ENCODE peak calls at places on chromosomes 1 and 21, in seven cellular contexts. P is fibroblast of lung; H is fibroblast of the aortic adventitia; L is CD4-positive, alpha-beta T cell; A is ovary; E is mesothelial cell of epicardium; Y is GM12865. Z is an unnamed sample.

GRCh38 chr1:115641762-115642167 is at the start of gene VANGL1:
- DNase-seq in E (peak), H (peak), L (no peak), Y (peak), A (peak), P (peak), Z (peak)

GRCh38 chr21:17460094-17460493 is 52.7 kb upstream of the CXADR start:
- DNase-seq in E (no peak), H (no peak), Y (no peak), P (peak), L (no peak), A (no peak), Z (no peak)

GRCh38 chr1:113399063-113399583 is 8.8 kb downstream of the MAGI3 start:
- DNase-seq in E (no peak), Y (peak), A (no peak), H (no peak), P (no peak), L (no peak), Z (no peak)

GRCh38 chr1:184272178-184272866 is 114.5 kb upstream of the C1orf21 start:
- DNase-seq in Y (no peak), H (peak), A (no peak), L (no peak), E (no peak), P (no peak), Z (no peak)

GRCh38 chr1:17258116-17258757 is 9.3 kb downstream of the PADI3 start:
- DNase-seq in P (peak), L (no peak), A (no peak), H (peak), Y (no peak), E (no peak), Z (no peak)

GRCh38 chr1:173868266-173869107 is at the start of gene ZBTB37:
- DNase-seq in P (no peak), L (peak), H (no peak), A (no peak), E (peak), Y (peak), Z (no peak)

GRCh38 chr1:24560361-24560760 is 4.5 kb downstream of the NCMAP start:
- DNase-seq in Y (no peak), E (no peak), A (no peak), L (no peak), P (no peak), H (no peak), Z (no peak)

GRCh38 chr21:32653326-32653901 is 41.2 kb upstream of the CFAP298 start:
- DNase-seq in H (peak), P (peak), A (no peak), Y (peak), L (peak), E (no peak), Z (no peak)

GRCh38 chr1:99645199-99645598 is 714 bp upstream of the PALMD start:
- DNase-seq in H (peak), Y (no peak), E (no peak), P (peak), A (peak), L (no peak), Z (no peak)

GRCh38 chr1:216710042-216710441 is 13.2 kb downstream of the ESRRG start:
- DNase-seq in E (no peak), A (no peak), H (no peak), Y (no peak), P (no peak), L (no peak), Z (no peak)

GRCh38 chr1:29267341-29268070 is 31.2 kb downstream of the PTPRU start:
- DNase-seq in Y (no peak), A (no peak), L (no peak), P (no peak), E (no peak), H (no peak), Z (no peak)

GRCh38 chr21:44532165-44532564 is 7.8 kb downstream of the KRTAP10-1 start:
- DNase-seq in L (no peak), H (no peak), P (no peak), E (no peak), Y (no peak), A (no peak), Z (no peak)

GRCh38 chr21:45164124-45164511 is 89.7 kb downstream of the ADARB1 start:
- DNase-seq in E (no peak), H (no peak), A (no peak), L (no peak), Y (no peak), P (no peak), Z (no peak)

GRCh38 chr1:9798236-9799130 is 25.3 kb downstream of the CLSTN1 start:
- DNase-seq in E (no peak), H (peak), A (peak), Y (no peak), P (peak), L (no peak), Z (no peak)

DNA sequence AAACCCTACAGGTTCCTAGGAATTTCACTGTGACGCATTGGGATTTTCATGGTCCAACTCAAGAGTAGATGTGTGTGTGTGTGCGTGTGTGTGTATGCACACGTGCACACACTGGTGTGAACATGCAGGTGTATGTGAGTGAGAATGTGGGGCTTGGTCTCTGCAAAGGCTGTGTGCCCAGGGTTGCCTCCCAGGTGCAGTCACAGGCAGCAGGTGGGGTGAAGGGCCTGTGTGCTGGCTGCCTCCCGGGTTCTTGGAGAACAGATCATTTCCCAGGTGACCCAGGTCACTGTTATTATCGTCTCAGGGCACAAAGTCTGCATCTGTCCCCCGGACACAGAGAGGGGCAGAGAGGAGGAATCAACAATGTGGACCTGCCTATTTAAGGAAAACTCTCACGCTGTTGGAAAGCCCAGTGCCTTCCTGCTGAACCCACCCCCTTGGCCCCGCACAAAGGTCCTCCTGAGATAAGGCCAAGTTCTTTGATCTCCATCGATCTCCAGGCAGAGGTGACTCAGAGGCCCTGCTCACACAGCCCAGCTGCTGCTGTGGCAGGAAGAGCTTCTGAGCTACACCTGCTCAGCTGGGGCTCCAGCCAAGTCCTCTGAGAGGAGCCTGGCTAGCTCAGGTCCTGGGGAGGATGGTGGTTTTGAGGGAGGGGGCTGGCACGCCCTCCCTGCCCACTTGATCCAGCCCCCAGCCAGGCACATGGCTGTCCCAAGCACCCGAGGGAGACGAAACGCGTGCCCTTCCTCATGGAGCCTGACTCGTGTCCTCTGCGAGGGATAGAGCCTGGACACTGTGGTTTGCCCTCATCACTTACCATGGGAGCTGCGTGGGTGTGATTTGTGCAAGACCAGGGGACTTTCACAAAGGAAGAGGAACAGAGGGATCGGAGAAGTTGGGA is 134.0 kb upstream of the ARHGEF16 start:
- DNase-seq in A (no peak), Y (no peak), E (no peak), H (no peak), L (no peak), P (no peak), Z (no peak)
- TF ChIP-seq CTCF in A (no peak), Y (no peak), E (no peak), H (no peak), L (no peak), P (no peak), Z (peak)

GRCh38 chr1:228378453-228379164 is 28.0 kb downstream of the TRIM11 start:
- DNase-seq in H (peak), E (peak), Y (no peak), A (peak), P (peak), L (peak), Z (peak)

GRCh38 chr1:228379165-228379460 is 27.5 kb downstream of the TRIM11 start:
- DNase-seq in A (peak), Y (no peak), H (peak), L (no peak), E (peak), P (no peak), Z (no peak)

GRCh38 chr1:228376262-228376628 is 30.4 kb downstream of the TRIM11 start:
- DNase-seq in Y (no peak), L (no peak), E (no peak), A (no peak), P (no peak), H (peak), Z (peak)

GRCh38 chr1:228376651-228377631 is 29.7 kb downstream of the TRIM11 start:
- DNase-seq in L (no peak), P (no peak), H (no peak), A (peak), Y (no peak), E (no peak), Z (no peak)

GRCh38 chr1:228377664-228378452 is 28.8 kb downstream of the TRIM11 start:
- DNase-seq in H (no peak), E (peak), L (no peak), P (no peak), A (no peak), Y (no peak), Z (no peak)
- TF ChIP-seq CTCF in H (no peak), E (no peak), L (no peak), P (no peak), A (no peak), Y (no peak), Z (no peak)

GRCh38 chr1:23554481-23555224 is 4.6 kb downstream of the ID3 start:
- DNase-seq in L (peak), A (peak), H (peak), E (peak), Y (peak), P (peak), Z (peak)
- TF ChIP-seq CTCF in L (peak), A (peak), H (peak), E (no peak), Y (peak), P (peak), Z (peak)

GRCh38 chr1:238690415-238690814 is 696.0 kb upstream of the CHRM3 start:
- DNase-seq in H (peak), P (peak), L (no peak), A (no peak), Y (no peak), E (no peak), Z (no peak)
- TF ChIP-seq CTCF in H (peak), P (no peak), L (no peak), A (no peak), Y (no peak), E (no peak), Z (peak)

GRCh38 chr1:11981378-11982009 is 1.2 kb downstream of the MFN2 start:
- DNase-seq in H (no peak), E (no peak), Y (no peak), A (no peak), P (no peak), L (no peak), Z (peak)

GRCh38 chr1:11979818-11980675 is at the start of gene MFN2:
- DNase-seq in E (peak), P (peak), Y (peak), H (peak), L (peak), A (peak), Z (peak)

GRCh38 chr1:11984121-11984520 is 3.9 kb downstream of the MFN2 start:
- DNase-seq in H (no peak), L (no peak), P (no peak), A (no peak), E (no peak), Y (no peak), Z (no peak)

GRCh38 chr1:11980676-11980972 is 380 bp downstream of the MFN2 start:
- DNase-seq in H (no peak), L (no peak), Y (no peak), E (no peak), A (no peak), P (no peak), Z (no peak)

GRCh38 chr1:11982010-11982392 is 1.8 kb downstream of the MFN2 start:
- DNase-seq in H (no peak), Y (peak), P (peak), L (no peak), A (no peak), E (no peak), Z (peak)
- TF ChIP-seq CTCF in H (no peak), Y (peak), P (peak), L (no peak), A (no peak), E (no peak), Z (peak)

Z was measured in HFFc6.